ENCODE peak calls at places on chromosome 22, in eight cellular contexts. A, B, M, I, T, E, W and F are unnamed samples.

GRCh38 chr22:49093192-49093880 is 734.3 kb downstream of the BRD1 start:
- DNase-seq in A (no peak), E (peak; percentile 53), M (no peak), W (no peak), I (no peak), T (no peak), B (no peak), F (no peak)

GRCh38 chr22:20795014-20795413 is 21.1 kb downstream of the SERPIND1 start:
- DNase-seq in I (no peak), W (no peak), E (no peak), A (no peak), B (no peak), T (no peak), M (no peak), F (no peak)

GRCh38 chr22:46741974-46742519 is 4.0 kb upstream of the CERK start:
- DNase-seq in B (no peak), T (no peak), M (no peak), W (no peak), I (no peak), A (no peak), E (no peak), F (no peak)

GRCh38 chr22:39414377-39414776 is 14.8 kb downstream of the TAB1 start:
- DNase-seq in A (no peak), E (peak; percentile 56), W (no peak), T (no peak), M (no peak), I (no peak), B (no peak), F (no peak)

GRCh38 chr22:20080445-20080775 is 369 bp downstream of the DGCR8 start:
- DNase-seq in I (peak; percentile 36), A (no peak), E (peak; percentile 88), M (peak; percentile 11), W (peak; percentile 47), T (peak; percentile 44), B (peak; percentile 48), F (peak; percentile 81)

GRCh38 chr22:50032941-50033601 is 20.5 kb upstream of the IL17REL start:
- DNase-seq in B (no peak), M (no peak), T (no peak), I (no peak), A (no peak), E (peak; percentile 64), W (no peak), F (no peak)

GRCh38 chr22:46965552-46966494 is 203.4 kb downstream of the TBC1D22A start:
- DNase-seq in B (no peak), T (no peak), M (no peak), E (peak; percentile 56), I (no peak), W (no peak), A (no peak), F (no peak)

GRCh38 chr22:48053973-48054372 is 1291.5 kb downstream of the TBC1D22A start:
- DNase-seq in E (no peak), M (no peak), B (no peak), T (no peak), I (no peak), A (no peak), W (no peak), F (no peak)

GRCh38 chr22:20997536-20998257 is 4.2 kb downstream of the THAP7 start:
- DNase-seq in T (no peak), A (no peak), E (peak; percentile 65), B (no peak), M (no peak), I (no peak), W (no peak), F (no peak)

GRCh38 chr22:19429950-19430889 is 1.3 kb downstream of the HIRA start:
- DNase-seq in M (no peak), A (no peak), T (no peak), E (no peak), B (no peak), W (peak; percentile 28), I (peak; percentile 43), F (no peak)

GRCh38 chr22:23065069-23065451 is 5.3 kb upstream of the GNAZ start:
- DNase-seq in M (no peak), E (peak; percentile 41), T (no peak), B (peak; percentile 6), A (no peak), W (no peak), I (no peak), F (no peak)

GRCh38 chr22:34296456-34296855 is 376.2 kb upstream of the LARGE1 start:
- DNase-seq in M (no peak), I (no peak), E (no peak), T (no peak), B (no peak), W (no peak), A (no peak), F (no peak)

GRCh38 chr22:19036523-19037273 is 85.5 kb downstream of the DGCR2 start:
- DNase-seq in E (peak; percentile 67), I (no peak), W (no peak), M (no peak), T (no peak), B (no peak), A (no peak), F (no peak)

GRCh38 chr22:49838771-49839717 is 11.4 kb upstream of the BRD1 start:
- DNase-seq in I (no peak), B (no peak), E (peak; percentile 76), A (no peak), M (no peak), W (no peak), T (no peak), F (no peak)

GRCh38 chr22:50481440-50482106 is at the start of gene ADM2:
- DNase-seq in I (no peak), B (peak; percentile 44), T (peak; percentile 78), E (peak; percentile 84), A (no peak), M (no peak), W (no peak), F (peak; percentile 72)

GRCh38 chr22:46934746-46935491 is 172.5 kb downstream of the TBC1D22A start:
- DNase-seq in M (no peak), W (no peak), A (peak; percentile 67), I (peak; percentile 83), T (no peak), E (no peak), B (no peak), F (peak; percentile 66)

GRCh38 chr22:23566716-23567475 is 13.2 kb downstream of the IGLL1 start:
- DNase-seq in A (no peak), M (no peak), I (no peak), E (peak; percentile 64), W (no peak), T (peak; percentile 13), B (no peak), F (no peak)

GRCh38 chr22:46356496-46357185 is 21.1 kb downstream of the TRMU start:
- DNase-seq in B (no peak), A (no peak), I (no peak), M (no peak), T (no peak), W (no peak), E (peak; percentile 71), F (no peak)

GRCh38 chr22:44112191-44112590 is 68.5 kb upstream of the PARVG start:
- DNase-seq in I (no peak), W (no peak), B (no peak), T (no peak), E (peak; percentile 41), M (no peak), A (no peak), F (no peak)
- TF ChIP-seq CTCF in I (no peak), W (no peak), B (no peak), T (no peak), E (no peak), M (no peak), A (no peak), F (no peak)

DNA sequence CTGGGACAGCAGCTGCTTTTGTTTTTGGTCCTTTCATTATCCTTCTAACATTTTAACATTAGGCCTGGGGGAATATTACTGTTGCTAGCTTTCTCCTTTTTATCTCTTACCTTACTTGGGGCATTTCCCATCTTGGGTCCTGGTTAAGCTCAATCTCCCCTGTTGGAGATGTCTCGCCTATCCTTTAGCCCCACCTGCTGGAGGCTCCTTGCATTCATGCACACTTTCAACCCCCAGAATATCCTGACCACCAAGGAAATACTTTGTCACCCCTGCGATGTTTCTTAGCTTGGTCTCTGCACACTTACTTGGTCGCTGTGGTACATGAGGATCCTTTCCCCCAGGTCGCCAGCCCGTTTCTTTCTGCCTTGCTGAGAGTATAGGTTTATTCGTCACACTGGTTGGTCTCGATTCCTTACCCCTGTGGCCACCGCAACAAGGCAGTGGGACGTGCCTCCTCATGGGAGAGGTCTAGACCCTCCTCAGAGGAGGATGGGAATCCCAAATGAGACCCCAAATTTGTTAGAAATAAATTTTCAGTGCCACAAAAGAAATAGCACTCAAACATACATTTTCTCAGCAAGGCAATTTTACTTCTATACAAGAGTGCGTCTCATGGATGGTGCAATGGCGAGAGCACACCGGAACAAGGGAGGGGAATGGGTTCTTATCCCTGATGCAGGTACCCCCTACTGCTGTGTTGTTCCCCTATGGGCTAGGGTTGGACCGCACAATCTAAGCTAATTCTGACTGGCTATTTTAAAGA is 5.4 kb upstream of the TXN2 start:
- DNase-seq in T (no peak), E (no peak), I (peak; percentile 51), B (peak; percentile 32), A (no peak), M (no peak), W (peak; percentile 54), F (peak; percentile 37)
- TF ChIP-seq CTCF in T (peak; percentile 48), E (peak; percentile 55), I (peak; percentile 87), B (peak; percentile 65), A (peak; percentile 59), M (peak; percentile 68), W (peak; percentile 74), F (peak; percentile 56)

DNA sequence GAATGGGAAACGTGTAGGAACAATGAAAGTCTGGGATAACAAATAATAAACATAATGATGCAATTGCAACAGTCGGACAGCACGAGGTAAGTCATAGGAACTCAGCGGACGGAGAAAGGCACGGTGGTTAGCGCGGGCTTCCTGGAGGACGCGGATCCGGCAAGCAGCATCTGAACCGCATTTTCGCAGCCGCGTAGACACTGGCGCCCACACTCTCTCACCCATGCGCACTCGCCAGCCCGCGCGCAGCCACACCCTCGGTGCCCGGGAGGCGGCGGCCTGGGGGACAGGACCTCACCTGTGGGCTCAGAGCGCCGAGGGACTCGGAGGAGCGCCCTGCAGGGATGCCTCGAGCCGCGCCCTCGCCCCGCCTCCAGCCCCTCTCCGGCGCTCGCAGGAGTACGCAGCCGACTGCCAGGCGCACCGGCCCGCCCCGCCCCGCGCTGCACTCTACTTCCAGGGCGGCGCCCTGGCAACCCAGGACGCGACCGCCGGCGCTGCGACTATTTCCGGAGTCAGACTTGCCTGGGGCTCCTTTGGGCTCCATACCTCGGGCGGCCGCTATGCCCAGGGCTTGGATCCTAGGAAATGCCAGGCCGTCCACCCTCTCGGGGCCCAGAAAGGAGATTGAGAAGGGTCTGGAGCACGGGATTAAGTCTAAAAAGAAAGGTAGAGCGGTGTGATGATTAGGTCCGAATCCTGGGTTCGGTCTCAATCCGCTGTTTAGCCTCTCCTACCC is at the start of gene TTLL1:
- DNase-seq in I (peak; percentile 79), A (no peak), M (peak; percentile 43), T (peak; percentile 57), E (peak; percentile 95), B (peak; percentile 81), W (peak; percentile 88), F (peak; percentile 95)
- TF ChIP-seq CTCF in I (peak; percentile 6), A (no peak), M (peak; percentile 18), T (no peak), E (no peak), B (no peak), W (no peak), F (no peak)

DNA sequence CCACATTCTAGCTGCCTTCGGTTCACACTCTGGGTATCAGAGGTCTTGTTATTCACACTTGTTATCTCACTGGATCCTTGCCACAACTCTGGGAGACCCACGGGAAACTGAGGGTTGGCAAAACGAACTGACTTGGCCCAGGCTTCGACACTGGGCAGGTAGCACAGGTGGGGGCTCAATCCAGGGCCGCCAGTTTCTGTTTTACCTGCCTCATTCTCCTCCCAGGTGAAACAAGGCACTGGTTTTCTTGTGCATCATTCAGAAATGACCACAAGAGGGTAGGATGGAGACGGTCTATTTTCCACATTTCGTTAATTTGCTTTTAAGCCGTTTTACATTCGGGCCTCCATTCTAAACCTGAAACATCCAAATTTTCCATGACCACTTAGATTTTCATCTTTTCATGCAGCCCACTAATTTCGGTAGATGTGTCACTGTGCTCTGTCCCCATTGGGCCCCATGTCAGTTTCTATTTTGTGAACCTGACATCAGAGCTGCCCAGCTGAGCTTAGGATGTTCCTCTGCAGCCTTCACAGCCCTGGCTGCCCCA is 108.1 kb downstream of the KIAA1671 start:
- DNase-seq in A (no peak), T (no peak), E (no peak), B (no peak), W (no peak), M (no peak), I (no peak), F (no peak)
- TF ChIP-seq CTCF in A (no peak), T (no peak), E (no peak), B (peak; percentile 42), W (peak; percentile 5), M (peak; percentile 55), I (peak; percentile 39), F (peak; percentile 28)